ENCODE peak calls at places on chromosome 19, in nine cellular contexts. One of them, this sample, is unnamed.

GRCh38 chr19:5321851-5322681 is 18.5 kb downstream of the PTPRS start:
- DNase-seq in Peyer's patch: peak
- DNase-seq in CD4-positive, CD25-positive, alpha-beta regulatory T cell: no peak
- DNase-seq in adrenal gland: no peak
- DNase-seq in breast epithelium: no peak
- DNase-seq in AG04450: no peak
- DNase-seq in brain microvascular endothelial cell: no peak
- DNase-seq in kidney: no peak
- DNase-seq in IMR-90: no peak
- DNase-seq in this sample: peak

GRCh38 chr19:58544591-58545285 is 874 bp downstream of the TRIM28 start:
- DNase-seq in Peyer's patch: no peak
- DNase-seq in AG04450: no peak
- DNase-seq in breast epithelium: no peak
- DNase-seq in IMR-90: peak
- DNase-seq in brain microvascular endothelial cell: no peak
- DNase-seq in adrenal gland: peak
- DNase-seq in CD4-positive, CD25-positive, alpha-beta regulatory T cell: no peak
- DNase-seq in kidney: peak
- DNase-seq in this sample: peak

GRCh38 chr19:40231544-40232424 is 5.3 kb upstream of the CCNP start:
- DNase-seq in kidney: no peak
- DNase-seq in adrenal gland: peak
- DNase-seq in CD4-positive, CD25-positive, alpha-beta regulatory T cell: no peak
- DNase-seq in IMR-90: no peak
- DNase-seq in AG04450: no peak
- DNase-seq in breast epithelium: no peak
- DNase-seq in Peyer's patch: no peak
- DNase-seq in brain microvascular endothelial cell: no peak
- DNase-seq in this sample: no peak

GRCh38 chr19:6616011-6616410 is 25.1 kb upstream of the CD70 start:
- DNase-seq in breast epithelium: no peak
- DNase-seq in IMR-90: no peak
- DNase-seq in AG04450: no peak
- DNase-seq in Peyer's patch: no peak
- DNase-seq in kidney: no peak
- DNase-seq in CD4-positive, CD25-positive, alpha-beta regulatory T cell: no peak
- DNase-seq in adrenal gland: no peak
- DNase-seq in brain microvascular endothelial cell: no peak
- DNase-seq in this sample: no peak

GRCh38 chr19:44644391-44645016 is 794 bp downstream of the PVR start:
- DNase-seq in AG04450: no peak
- DNase-seq in IMR-90: peak
- DNase-seq in Peyer's patch: no peak
- DNase-seq in adrenal gland: peak
- DNase-seq in brain microvascular endothelial cell: no peak
- DNase-seq in CD4-positive, CD25-positive, alpha-beta regulatory T cell: no peak
- DNase-seq in kidney: no peak
- DNase-seq in breast epithelium: peak
- DNase-seq in this sample: peak

GRCh38 chr19:42199440-42200115 is 17.9 kb downstream of the DEDD2 start:
- DNase-seq in Peyer's patch: peak
- DNase-seq in CD4-positive, CD25-positive, alpha-beta regulatory T cell: peak
- DNase-seq in brain microvascular endothelial cell: no peak
- DNase-seq in IMR-90: no peak
- DNase-seq in kidney: peak
- DNase-seq in AG04450: no peak
- DNase-seq in adrenal gland: no peak
- DNase-seq in breast epithelium: no peak
- DNase-seq in this sample: no peak

GRCh38 chr19:43570174-43570791 is 5.0 kb downstream of the XRCC1 start:
- DNase-seq in Peyer's patch: no peak
- DNase-seq in AG04450: no peak
- DNase-seq in kidney: no peak
- DNase-seq in IMR-90: no peak
- DNase-seq in CD4-positive, CD25-positive, alpha-beta regulatory T cell: no peak
- DNase-seq in breast epithelium: no peak
- DNase-seq in brain microvascular endothelial cell: no peak
- DNase-seq in adrenal gland: no peak
- DNase-seq in this sample: no peak

GRCh38 chr19:23283925-23284324 is 33.7 kb upstream of the ZNF724 start:
- DNase-seq in IMR-90: peak
- DNase-seq in CD4-positive, CD25-positive, alpha-beta regulatory T cell: peak
- DNase-seq in breast epithelium: peak
- DNase-seq in Peyer's patch: peak
- DNase-seq in adrenal gland: peak
- DNase-seq in kidney: no peak
- DNase-seq in AG04450: no peak
- DNase-seq in brain microvascular endothelial cell: peak
- DNase-seq in this sample: peak

GRCh38 chr19:45901912-45902650 is at the start of gene MYPOP:
- DNase-seq in CD4-positive, CD25-positive, alpha-beta regulatory T cell: no peak
- DNase-seq in brain microvascular endothelial cell: no peak
- DNase-seq in adrenal gland: no peak
- DNase-seq in IMR-90: no peak
- DNase-seq in breast epithelium: peak
- DNase-seq in kidney: no peak
- DNase-seq in Peyer's patch: no peak
- DNase-seq in AG04450: no peak
- DNase-seq in this sample: no peak

GRCh38 chr19:58279042-58279924 is 528 bp downstream of the ZNF8 start:
- DNase-seq in CD4-positive, CD25-positive, alpha-beta regulatory T cell: no peak
- DNase-seq in breast epithelium: peak
- DNase-seq in IMR-90: peak
- DNase-seq in adrenal gland: peak
- DNase-seq in AG04450: peak
- DNase-seq in brain microvascular endothelial cell: peak
- DNase-seq in kidney: peak
- DNase-seq in Peyer's patch: peak
- DNase-seq in this sample: peak

GRCh38 chr19:30060872-30061556 is 119.0 kb downstream of the URI1 start:
- DNase-seq in CD4-positive, CD25-positive, alpha-beta regulatory T cell: no peak
- DNase-seq in kidney: no peak
- DNase-seq in brain microvascular endothelial cell: no peak
- DNase-seq in breast epithelium: no peak
- DNase-seq in adrenal gland: no peak
- DNase-seq in AG04450: no peak
- DNase-seq in Peyer's patch: no peak
- DNase-seq in IMR-90: no peak
- DNase-seq in this sample: no peak

GRCh38 chr19:20167020-20167644 is at the start of gene ZNF486:
- DNase-seq in brain microvascular endothelial cell: peak
- DNase-seq in AG04450: peak
- DNase-seq in breast epithelium: peak
- DNase-seq in Peyer's patch: peak
- DNase-seq in IMR-90: peak
- DNase-seq in CD4-positive, CD25-positive, alpha-beta regulatory T cell: peak
- DNase-seq in kidney: peak
- DNase-seq in adrenal gland: peak
- DNase-seq in this sample: peak

GRCh38 chr19:10976200-10976892 is 15.5 kb downstream of the SMARCA4 start:
- DNase-seq in Peyer's patch: no peak
- DNase-seq in brain microvascular endothelial cell: no peak
- DNase-seq in IMR-90: no peak
- DNase-seq in CD4-positive, CD25-positive, alpha-beta regulatory T cell: no peak
- DNase-seq in kidney: no peak
- DNase-seq in adrenal gland: peak
- DNase-seq in breast epithelium: no peak
- DNase-seq in AG04450: no peak
- DNase-seq in this sample: no peak

GRCh38 chr19:14248578-14249011 is 42.6 kb upstream of the ADGRL1 start:
- DNase-seq in IMR-90: no peak
- DNase-seq in AG04450: no peak
- DNase-seq in adrenal gland: no peak
- DNase-seq in kidney: peak
- DNase-seq in CD4-positive, CD25-positive, alpha-beta regulatory T cell: peak
- DNase-seq in Peyer's patch: peak
- DNase-seq in brain microvascular endothelial cell: no peak
- DNase-seq in breast epithelium: peak
- DNase-seq in this sample: peak

GRCh38 chr19:51024924-51025323 is 1.5 kb downstream of the KLK11 start:
- DNase-seq in Peyer's patch: no peak
- DNase-seq in breast epithelium: no peak
- DNase-seq in brain microvascular endothelial cell: no peak
- DNase-seq in AG04450: no peak
- DNase-seq in adrenal gland: no peak
- DNase-seq in CD4-positive, CD25-positive, alpha-beta regulatory T cell: no peak
- DNase-seq in IMR-90: no peak
- DNase-seq in kidney: no peak
- DNase-seq in this sample: no peak

GRCh38 chr19:2977686-2978466 is 512 bp downstream of the TLE6 start:
- DNase-seq in breast epithelium: no peak
- DNase-seq in Peyer's patch: no peak
- DNase-seq in AG04450: no peak
- DNase-seq in brain microvascular endothelial cell: no peak
- DNase-seq in kidney: no peak
- DNase-seq in CD4-positive, CD25-positive, alpha-beta regulatory T cell: no peak
- DNase-seq in adrenal gland: no peak
- DNase-seq in IMR-90: no peak
- DNase-seq in this sample: peak
- H3K27ac ChIP-seq in breast epithelium: peak
- H3K27ac ChIP-seq in Peyer's patch: peak
- H3K27ac ChIP-seq in AG04450: no peak
- H3K27ac ChIP-seq in brain microvascular endothelial cell: no peak
- H3K27ac ChIP-seq in kidney: no peak
- H3K27ac ChIP-seq in CD4-positive, CD25-positive, alpha-beta regulatory T cell: no peak
- H3K27ac ChIP-seq in adrenal gland: no peak
- H3K27ac ChIP-seq in IMR-90: no peak
- H3K27ac ChIP-seq in this sample: no peak

DNA sequence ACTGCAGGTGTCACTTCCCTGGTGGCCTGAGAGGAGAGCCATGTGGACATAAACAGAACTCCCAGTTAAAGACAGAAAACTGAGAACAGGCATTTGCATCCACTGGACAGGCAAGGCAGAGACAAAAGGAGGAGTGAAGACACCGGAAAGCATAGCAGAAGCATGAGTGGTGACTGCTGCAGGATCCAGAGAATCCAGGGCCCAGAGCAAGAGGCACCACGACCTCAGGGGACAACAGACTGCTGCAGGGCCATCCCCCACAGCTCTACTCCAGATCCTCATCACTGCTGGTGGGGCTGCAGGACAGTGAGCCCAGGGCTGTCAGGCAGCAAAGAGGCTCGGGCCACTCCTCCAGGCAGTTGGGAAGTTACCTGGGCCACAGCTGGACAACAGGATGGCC is 14.5 kb upstream of the ISYNA1 start:
- DNase-seq in Peyer's patch: no peak
- DNase-seq in kidney: no peak
- DNase-seq in adrenal gland: no peak
- DNase-seq in breast epithelium: no peak
- DNase-seq in CD4-positive, CD25-positive, alpha-beta regulatory T cell: no peak
- DNase-seq in AG04450: no peak
- DNase-seq in brain microvascular endothelial cell: no peak
- DNase-seq in IMR-90: no peak
- DNase-seq in this sample: no peak
- H3K27ac ChIP-seq in Peyer's patch: no peak
- H3K27ac ChIP-seq in kidney: no peak
- H3K27ac ChIP-seq in adrenal gland: no peak
- H3K27ac ChIP-seq in breast epithelium: no peak
- H3K27ac ChIP-seq in CD4-positive, CD25-positive, alpha-beta regulatory T cell: no peak
- H3K27ac ChIP-seq in AG04450: peak
- H3K27ac ChIP-seq in brain microvascular endothelial cell: no peak
- H3K27ac ChIP-seq in IMR-90: no peak
- H3K27ac ChIP-seq in this sample: no peak

GRCh38 chr19:47766670-47767069 is 11.8 kb upstream of the SELENOW start:
- DNase-seq in Peyer's patch: no peak
- DNase-seq in kidney: peak
- DNase-seq in brain microvascular endothelial cell: no peak
- DNase-seq in breast epithelium: no peak
- DNase-seq in IMR-90: no peak
- DNase-seq in CD4-positive, CD25-positive, alpha-beta regulatory T cell: no peak
- DNase-seq in adrenal gland: no peak
- DNase-seq in AG04450: no peak
- DNase-seq in this sample: no peak
- H3K27ac ChIP-seq in Peyer's patch: no peak
- H3K27ac ChIP-seq in kidney: no peak
- H3K27ac ChIP-seq in brain microvascular endothelial cell: no peak
- H3K27ac ChIP-seq in breast epithelium: no peak
- H3K27ac ChIP-seq in IMR-90: no peak
- H3K27ac ChIP-seq in CD4-positive, CD25-positive, alpha-beta regulatory T cell: no peak
- H3K27ac ChIP-seq in adrenal gland: no peak
- H3K27ac ChIP-seq in AG04450: no peak
- H3K27ac ChIP-seq in this sample: no peak

GRCh38 chr19:3618811-3619630 is 7.6 kb downstream of the CACTIN start:
- DNase-seq in IMR-90: no peak
- DNase-seq in adrenal gland: no peak
- DNase-seq in AG04450: no peak
- DNase-seq in Peyer's patch: no peak
- DNase-seq in brain microvascular endothelial cell: no peak
- DNase-seq in breast epithelium: no peak
- DNase-seq in kidney: peak
- DNase-seq in CD4-positive, CD25-positive, alpha-beta regulatory T cell: no peak
- DNase-seq in this sample: no peak

GRCh38 chr19:3619631-3620012 is 7.0 kb downstream of the CACTIN start:
- DNase-seq in Peyer's patch: no peak
- DNase-seq in brain microvascular endothelial cell: no peak
- DNase-seq in breast epithelium: no peak
- DNase-seq in CD4-positive, CD25-positive, alpha-beta regulatory T cell: no peak
- DNase-seq in AG04450: no peak
- DNase-seq in kidney: peak
- DNase-seq in adrenal gland: no peak
- DNase-seq in IMR-90: no peak
- DNase-seq in this sample: no peak

GRCh38 chr19:3617463-3617862 is 9.1 kb downstream of the CACTIN start:
- DNase-seq in adrenal gland: no peak
- DNase-seq in AG04450: no peak
- DNase-seq in brain microvascular endothelial cell: no peak
- DNase-seq in kidney: no peak
- DNase-seq in Peyer's patch: no peak
- DNase-seq in CD4-positive, CD25-positive, alpha-beta regulatory T cell: no peak
- DNase-seq in breast epithelium: no peak
- DNase-seq in IMR-90: no peak
- DNase-seq in this sample: no peak

GRCh38 chr19:3620145-3620816 is 6.3 kb downstream of the CACTIN start:
- DNase-seq in CD4-positive, CD25-positive, alpha-beta regulatory T cell: no peak
- DNase-seq in IMR-90: no peak
- DNase-seq in breast epithelium: no peak
- DNase-seq in adrenal gland: no peak
- DNase-seq in kidney: peak
- DNase-seq in brain microvascular endothelial cell: no peak
- DNase-seq in AG04450: no peak
- DNase-seq in Peyer's patch: no peak
- DNase-seq in this sample: no peak

GRCh38 chr19:3618144-3618810 is 8.3 kb downstream of the CACTIN start:
- DNase-seq in brain microvascular endothelial cell: no peak
- DNase-seq in CD4-positive, CD25-positive, alpha-beta regulatory T cell: peak
- DNase-seq in AG04450: peak
- DNase-seq in IMR-90: peak
- DNase-seq in breast epithelium: no peak
- DNase-seq in Peyer's patch: peak
- DNase-seq in kidney: peak
- DNase-seq in adrenal gland: peak
- DNase-seq in this sample: no peak
- H3K27ac ChIP-seq in brain microvascular endothelial cell: no peak
- H3K27ac ChIP-seq in CD4-positive, CD25-positive, alpha-beta regulatory T cell: no peak
- H3K27ac ChIP-seq in AG04450: no peak
- H3K27ac ChIP-seq in IMR-90: no peak
- H3K27ac ChIP-seq in breast epithelium: no peak
- H3K27ac ChIP-seq in Peyer's patch: peak
- H3K27ac ChIP-seq in kidney: no peak
- H3K27ac ChIP-seq in adrenal gland: no peak
- H3K27ac ChIP-seq in this sample: no peak

This sample was measured in SJCRH30.